ENCODE peak calls at places on chromosomes 4 and X, in ten cellular contexts. L is transverse colon; Z is ovary; S is fibroblast of lung; E is progenitor cell of endocrine pancreas; W is B cell; C is tibial nerve; X is astrocyte of the cerebellum; U is colonic mucosa; O is CD4-positive, alpha-beta T cell. Q is an unnamed sample.
A peak's percentile ranks its signal among the peaks of the same experiment; 100 is the strongest.

GRCh38 chr4:138788857-138789256 is 226.7 kb upstream of the NOCT start:
- DNase-seq in L (no peak), Z (no peak), S (no peak), E (no peak), W (no peak), C (no peak), X (no peak), U (no peak), O (no peak), Q (no peak)

GRCh38 chr4:8061573-8061972 is 97.0 kb downstream of the ABLIM2 start:
- DNase-seq in L (no peak), Z (no peak), S (no peak), E (no peak), W (no peak), C (no peak), X (no peak), U (no peak), O (no peak), Q (no peak)

GRCh38 chrX:10159069-10159468 is 2.3 kb downstream of the CLCN4 start:
- DNase-seq in L (no peak), Z (no peak), S (no peak), E (no peak), W (no peak), C (no peak), X (no peak), U (no peak), O (no peak), Q (no peak)

GRCh38 chr4:136562842-136563241 is 969.5 kb downstream of the PCDH18 start:
- DNase-seq in L (no peak), Z (no peak), S (peak; percentile 59), E (no peak), W (no peak), C (no peak), X (peak; percentile 33), U (no peak), O (no peak), Q (no peak)

GRCh38 chr4:95289028-95289634 is 259.6 kb downstream of the UNC5C start:
- DNase-seq in L (no peak), Z (peak; percentile 32), S (peak; percentile 72), E (no peak), W (no peak), C (no peak), X (no peak), U (no peak), O (no peak), Q (no peak)

GRCh38 chr4:17030543-17030942 is 132.1 kb upstream of the LDB2 start:
- DNase-seq in L (no peak), Z (no peak), S (peak; percentile 97), E (no peak), W (no peak), C (no peak), X (peak; percentile 90), U (no peak), O (no peak), Q (no peak)

GRCh38 chr4:164442167-164442566 is 311.8 kb upstream of the SMIM31 start:
- DNase-seq in L (no peak), Z (no peak), S (peak; percentile 39), E (no peak), W (no peak), C (no peak), X (no peak), U (no peak), O (no peak), Q (no peak)

GRCh38 chrX:18390941-18391538 is 34.4 kb upstream of the CDKL5 start:
- DNase-seq in L (peak; percentile 67), Z (peak; percentile 73), S (peak; percentile 46), E (peak; percentile 34), W (peak; percentile 49), C (peak; percentile 87), X (peak; percentile 54), U (peak; percentile 70), O (peak; percentile 44), Q (peak; percentile 57)

GRCh38 chr4:130849985-130850632 is 1754.2 kb downstream of the C4orf33 start:
- DNase-seq in L (peak; percentile 14), Z (no peak), S (peak; percentile 39), E (no peak), W (no peak), C (no peak), X (peak; percentile 62), U (no peak), O (no peak), Q (no peak)

GRCh38 chr4:17232575-17233253 is 279.2 kb downstream of the QDPR start:
- DNase-seq in L (no peak), Z (no peak), S (peak; percentile 85), E (no peak), W (no peak), C (peak; percentile 46), X (peak; percentile 50), U (no peak), O (no peak), Q (no peak)

GRCh38 chr4:104420766-104421165 is 73.9 kb downstream of the CXXC4 start:
- DNase-seq in L (no peak), Z (no peak), S (peak; percentile 41), E (no peak), W (no peak), C (no peak), X (no peak), U (no peak), O (no peak), Q (no peak)

GRCh38 chrX:19040373-19040772 is 56.5 kb upstream of the PHKA2 start:
- DNase-seq in L (no peak), Z (no peak), S (no peak), E (no peak), W (no peak), C (no peak), X (no peak), U (no peak), O (no peak), Q (no peak)

GRCh38 chr4:17667653-17668201 is 53.3 kb downstream of the MED28 start:
- DNase-seq in L (no peak), Z (no peak), S (no peak), E (no peak), W (no peak), C (no peak), X (no peak), U (no peak), O (no peak), Q (no peak)

GRCh38 chrX:97984641-97985040 is 1100.9 kb downstream of the RPA4 start:
- DNase-seq in L (no peak), Z (no peak), S (peak; percentile 65), E (no peak), W (no peak), C (no peak), X (no peak), U (no peak), O (no peak), Q (no peak)
- TF ChIP-seq CTCF in L (no peak), Z (no peak), S (no peak), E (no peak), W (no peak), C (no peak), X (no peak), U (no peak), O (no peak), Q (no peak)

GRCh38 chr4:37615059-37615719 is 71.0 kb downstream of the RELL1 start:
- DNase-seq in L (no peak), Z (no peak), S (no peak), E (no peak), W (no peak), C (no peak), X (no peak), U (no peak), O (no peak), Q (no peak)

GRCh38 chr4:37620174-37620573 is 66.0 kb downstream of the RELL1 start:
- DNase-seq in L (no peak), Z (no peak), S (no peak), E (no peak), W (no peak), C (no peak), X (no peak), U (no peak), O (no peak), Q (no peak)

DNA sequence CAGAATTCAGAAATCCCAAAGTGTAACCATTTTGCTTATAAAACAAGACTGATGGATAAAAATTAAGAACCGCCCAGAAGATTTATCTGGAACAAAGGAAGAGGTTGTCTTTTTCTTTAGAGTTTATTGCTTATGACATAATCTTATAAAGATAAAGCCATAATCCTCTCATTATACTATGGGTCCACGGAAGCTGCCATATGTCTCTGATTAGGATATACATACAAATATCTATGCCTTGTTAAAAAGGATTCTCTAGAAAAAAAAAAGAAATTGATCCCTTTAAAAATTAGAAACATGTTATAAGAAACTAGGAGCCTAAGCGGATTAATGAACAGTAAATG is 70.5 kb downstream of the RELL1 start:
- DNase-seq in L (no peak), Z (no peak), S (no peak), E (no peak), W (no peak), C (no peak), X (no peak), U (no peak), O (no peak), Q (no peak)
- TF ChIP-seq CTCF in L (no peak), Z (no peak), S (no peak), E (no peak), W (no peak), C (no peak), X (no peak), U (no peak), O (no peak), Q (no peak)

DNA sequence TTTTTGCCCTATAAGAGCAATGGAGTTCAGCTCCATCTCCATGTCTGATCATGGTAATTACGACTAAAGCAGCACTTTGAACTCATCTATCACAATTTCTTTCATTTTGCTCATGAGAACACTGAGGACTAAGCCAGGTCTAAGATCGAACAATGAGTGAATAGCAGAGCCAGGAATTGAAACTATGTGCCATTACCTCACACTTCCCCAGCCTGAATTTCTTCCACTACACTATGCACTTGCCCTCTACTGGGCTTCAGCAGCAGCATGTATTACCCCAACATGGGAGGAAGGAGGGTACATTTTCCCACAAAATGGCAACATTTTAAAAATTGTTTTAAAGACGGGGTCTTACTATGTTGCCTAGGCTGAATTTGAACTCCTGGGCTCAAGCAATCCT is 274.7 kb upstream of the FGF13 start:
- DNase-seq in L (no peak), Z (no peak), S (peak; percentile 76), E (no peak), W (no peak), C (no peak), X (no peak), U (no peak), O (no peak), Q (no peak)
- TF ChIP-seq CTCF in L (no peak), Z (no peak), S (no peak), E (no peak), W (no peak), C (no peak), X (peak; percentile 5), U (no peak), O (no peak), Q (no peak)

DNA sequence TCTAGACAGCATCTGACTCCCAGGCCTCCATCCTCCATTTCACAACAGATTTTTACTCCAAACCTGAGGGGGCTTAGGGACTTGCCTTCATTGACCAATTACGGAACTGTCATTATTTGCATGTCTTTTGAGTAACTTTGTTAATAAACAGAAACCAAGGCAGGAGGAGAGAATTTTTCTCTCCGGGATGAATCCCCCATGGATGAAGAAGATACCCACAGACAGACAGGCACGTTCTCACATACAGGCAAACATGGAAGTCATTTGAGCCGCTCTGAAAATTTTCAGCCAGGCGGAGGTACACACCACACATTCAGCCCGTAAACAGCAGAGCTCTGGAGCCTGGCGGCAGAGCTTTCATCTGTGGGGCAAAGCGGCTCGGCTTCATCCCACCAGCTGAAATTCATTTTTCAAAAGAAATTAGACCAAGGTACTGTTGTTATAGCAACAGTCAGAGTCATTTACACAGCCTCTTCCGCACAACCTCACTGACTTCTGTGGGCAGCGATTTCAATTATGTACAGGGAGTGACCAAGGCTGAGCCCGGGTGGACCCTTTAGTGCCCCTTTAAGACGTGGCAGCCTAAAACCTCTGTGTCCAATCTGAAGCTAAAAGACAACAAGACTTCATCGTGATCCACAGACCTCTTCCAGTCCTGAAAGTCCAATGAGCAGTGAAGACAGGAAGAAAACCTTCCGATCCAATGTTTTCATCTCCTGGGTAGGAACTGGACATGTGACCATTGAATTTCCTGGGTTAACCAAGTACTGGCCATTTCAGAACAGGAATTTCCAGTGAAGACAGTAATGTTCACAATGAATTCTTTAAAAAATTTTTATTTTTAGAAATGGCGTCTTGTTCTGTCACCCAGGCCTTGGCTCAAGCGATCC is 237.0 kb downstream of the MGST2 start:
- DNase-seq in L (no peak), Z (peak; percentile 51), S (no peak), E (no peak), W (no peak), C (no peak), X (no peak), U (no peak), O (no peak), Q (no peak)
- TF ChIP-seq CTCF in L (no peak), Z (no peak), S (no peak), E (no peak), W (no peak), C (no peak), X (no peak), U (no peak), O (no peak), Q (no peak)

Q was measured in mesothelial cell of epicardium.